ENCODE peak calls at places on chromosomes 3 and 15, in five cellular contexts. One of them, this sample, is unnamed. For H3K9me3, the result is how much of the 10 kb centered on the place peaks cover.

GRCh38 chr3:132456141-132456540 is 38.8 kb downstream of the DNAJC13 start:
- DNase-seq in A549: no peak
- DNase-seq in CD8-positive, alpha-beta memory T cell: no peak
- DNase-seq in H9: no peak
- DNase-seq in psoas muscle: no peak
- DNase-seq in this sample: no peak

GRCh38 chr15:43977072-43977884 is 150.5 kb downstream of the WDR76 start:
- DNase-seq in CD8-positive, alpha-beta memory T cell: no peak
- DNase-seq in H9: no peak
- DNase-seq in psoas muscle: no peak
- DNase-seq in A549: no peak
- DNase-seq in this sample: no peak

GRCh38 chr3:72246685-72247084 is 461.7 kb upstream of the PROK2 start:
- DNase-seq in H9: no peak
- DNase-seq in psoas muscle: no peak
- DNase-seq in CD8-positive, alpha-beta memory T cell: no peak
- DNase-seq in A549: no peak
- DNase-seq in this sample: no peak

GRCh38 chr3:67515778-67516177 is 138.6 kb downstream of the SUCLG2 start:
- DNase-seq in psoas muscle: no peak
- DNase-seq in A549: no peak
- DNase-seq in CD8-positive, alpha-beta memory T cell: no peak
- DNase-seq in H9: peak
- DNase-seq in this sample: no peak

GRCh38 chr3:126270145-126270811 is 86.9 kb downstream of the KLF15 start:
- DNase-seq in CD8-positive, alpha-beta memory T cell: no peak
- DNase-seq in H9: peak
- DNase-seq in psoas muscle: peak
- DNase-seq in A549: no peak
- DNase-seq in this sample: peak

GRCh38 chr15:33985287-33985686 is 17.0 kb downstream of the CHRM5 start:
- DNase-seq in H9: no peak
- DNase-seq in CD8-positive, alpha-beta memory T cell: no peak
- DNase-seq in psoas muscle: no peak
- DNase-seq in A549: peak
- DNase-seq in this sample: no peak

GRCh38 chr3:122921791-122922651 is 105.5 kb downstream of the SEMA5B start:
- DNase-seq in A549: peak
- DNase-seq in psoas muscle: no peak
- DNase-seq in CD8-positive, alpha-beta memory T cell: no peak
- DNase-seq in H9: peak
- DNase-seq in this sample: no peak

GRCh38 chr3:26622634-26623408 is at the start of gene LRRC3B:
- DNase-seq in CD8-positive, alpha-beta memory T cell: no peak
- DNase-seq in psoas muscle: peak
- DNase-seq in H9: peak
- DNase-seq in A549: no peak
- DNase-seq in this sample: no peak

GRCh38 chr3:4825572-4826236 is 153.5 kb upstream of the BHLHE40 start:
- DNase-seq in CD8-positive, alpha-beta memory T cell: no peak
- DNase-seq in psoas muscle: peak
- DNase-seq in H9: no peak
- DNase-seq in A549: peak
- DNase-seq in this sample: peak

GRCh38 chr3:25297667-25298585 is 130.1 kb upstream of the RARB start:
- DNase-seq in H9: no peak
- DNase-seq in A549: no peak
- DNase-seq in psoas muscle: no peak
- DNase-seq in CD8-positive, alpha-beta memory T cell: no peak
- DNase-seq in this sample: no peak

GRCh38 chr3:143484851-143485512 is 363.3 kb downstream of the SLC9A9 start:
- DNase-seq in H9: no peak
- DNase-seq in A549: peak
- DNase-seq in CD8-positive, alpha-beta memory T cell: no peak
- DNase-seq in psoas muscle: no peak
- DNase-seq in this sample: no peak

GRCh38 chr3:183504597-183504996 is 50.9 kb downstream of the KLHL6 start:
- DNase-seq in psoas muscle: no peak
- DNase-seq in CD8-positive, alpha-beta memory T cell: no peak
- DNase-seq in A549: no peak
- DNase-seq in H9: no peak
- DNase-seq in this sample: no peak

GRCh38 chr15:66613743-66614142 is 47.9 kb upstream of the LCTL start:
- DNase-seq in H9: no peak
- DNase-seq in CD8-positive, alpha-beta memory T cell: no peak
- DNase-seq in A549: no peak
- DNase-seq in psoas muscle: no peak
- DNase-seq in this sample: no peak

GRCh38 chr15:56835598-56836275 is 82.7 kb upstream of the TCF12 start:
- DNase-seq in psoas muscle: no peak
- DNase-seq in A549: no peak
- DNase-seq in H9: no peak
- DNase-seq in CD8-positive, alpha-beta memory T cell: no peak
- DNase-seq in this sample: no peak

GRCh38 chr15:73985101-73985873 is 6.8 kb downstream of the STOML1 start:
- DNase-seq in A549: no peak
- DNase-seq in psoas muscle: no peak
- DNase-seq in H9: no peak
- DNase-seq in CD8-positive, alpha-beta memory T cell: no peak
- DNase-seq in this sample: no peak

GRCh38 chr3:187290561-187290960 is 976 bp downstream of the MASP1 start:
- DNase-seq in A549: no peak
- DNase-seq in psoas muscle: no peak
- DNase-seq in CD8-positive, alpha-beta memory T cell: no peak
- DNase-seq in H9: no peak
- DNase-seq in this sample: no peak

GRCh38 chr3:195574497-195575304 is 9.0 kb downstream of the APOD start:
- DNase-seq in H9: no peak
- DNase-seq in A549: no peak
- DNase-seq in psoas muscle: no peak
- DNase-seq in CD8-positive, alpha-beta memory T cell: no peak
- DNase-seq in this sample: no peak

GRCh38 chr3:30658328-30659052 is 52.1 kb downstream of the TGFBR2 start:
- DNase-seq in H9: no peak
- DNase-seq in psoas muscle: no peak
- DNase-seq in CD8-positive, alpha-beta memory T cell: peak
- DNase-seq in A549: peak
- DNase-seq in this sample: no peak

GRCh38 chr15:66424963-66425612 is 38.4 kb downstream of the MAP2K1 start:
- DNase-seq in psoas muscle: no peak
- DNase-seq in H9: no peak
- DNase-seq in A549: no peak
- DNase-seq in CD8-positive, alpha-beta memory T cell: no peak
- DNase-seq in this sample: no peak

GRCh38 chr3:77815467-77815866 is 775.6 kb downstream of the ROBO2 start:
- DNase-seq in CD8-positive, alpha-beta memory T cell: no peak
- DNase-seq in A549: peak
- DNase-seq in H9: peak
- DNase-seq in psoas muscle: no peak
- DNase-seq in this sample: no peak

DNA sequence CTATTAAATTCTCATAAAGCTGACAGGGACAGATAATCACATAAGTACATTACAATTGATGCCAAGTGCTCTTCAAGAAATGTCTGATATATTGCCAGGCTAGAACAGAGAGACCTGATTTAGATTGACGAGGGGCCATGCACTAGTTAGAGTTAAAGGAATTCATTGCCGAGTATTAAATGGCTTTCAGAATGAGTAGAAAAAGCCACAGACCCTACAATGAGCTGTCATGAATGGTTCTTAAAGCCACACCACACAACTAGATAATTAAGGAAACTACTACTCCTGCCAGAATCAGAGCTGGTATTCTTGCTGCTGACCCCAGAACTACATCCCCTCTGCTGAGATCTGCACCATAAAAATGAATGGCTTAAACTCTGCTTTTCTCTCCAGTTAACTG is 250.1 kb upstream of the MME start:
- DNase-seq in psoas muscle: no peak
- DNase-seq in CD8-positive, alpha-beta memory T cell: no peak
- DNase-seq in A549: no peak
- DNase-seq in H9: no peak
- DNase-seq in this sample: no peak
- H3K9me3 ChIP-seq in psoas muscle: under half
- H3K9me3 ChIP-seq in CD8-positive, alpha-beta memory T cell: under half
- H3K9me3 ChIP-seq in A549: under half
- H3K9me3 ChIP-seq in H9: under half
- H3K9me3 ChIP-seq in this sample: under half

GRCh38 chr3:167673221-167673620 is 19.5 kb upstream of the WDR49 start:
- DNase-seq in psoas muscle: no peak
- DNase-seq in CD8-positive, alpha-beta memory T cell: no peak
- DNase-seq in A549: no peak
- DNase-seq in H9: no peak
- DNase-seq in this sample: no peak
- H3K9me3 ChIP-seq in psoas muscle: under half
- H3K9me3 ChIP-seq in CD8-positive, alpha-beta memory T cell: under half
- H3K9me3 ChIP-seq in A549: under half
- H3K9me3 ChIP-seq in H9: under half
- H3K9me3 ChIP-seq in this sample: under half

DNA sequence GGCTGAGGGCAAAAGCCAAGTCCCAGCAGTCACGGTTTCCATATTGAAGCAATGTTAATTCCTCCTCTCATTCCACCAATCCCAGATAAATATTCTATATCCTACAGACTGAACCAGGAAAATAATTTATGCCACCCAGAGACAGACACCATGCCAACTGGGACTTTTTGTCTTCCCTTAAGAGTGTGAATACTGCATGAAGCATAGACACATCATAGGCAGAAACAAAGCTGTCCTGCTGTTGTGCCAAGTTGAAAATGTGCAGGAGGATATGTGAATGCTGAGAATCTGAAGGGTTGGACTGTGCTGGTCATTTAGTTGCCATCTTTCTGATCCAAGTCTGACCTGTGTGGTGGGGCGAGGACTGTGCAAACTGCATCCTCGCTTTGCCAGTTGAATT is 37.7 kb downstream of the RFTN1 start:
- DNase-seq in psoas muscle: no peak
- DNase-seq in H9: no peak
- DNase-seq in A549: no peak
- DNase-seq in CD8-positive, alpha-beta memory T cell: no peak
- DNase-seq in this sample: no peak
- H3K9me3 ChIP-seq in psoas muscle: under half
- H3K9me3 ChIP-seq in H9: under half
- H3K9me3 ChIP-seq in A549: under half
- H3K9me3 ChIP-seq in CD8-positive, alpha-beta memory T cell: under half
- H3K9me3 ChIP-seq in this sample: under half

GRCh38 chr15:98817745-98818144 is 169.4 kb downstream of the IGF1R start:
- DNase-seq in A549: no peak
- DNase-seq in CD8-positive, alpha-beta memory T cell: no peak
- DNase-seq in H9: no peak
- DNase-seq in psoas muscle: no peak
- DNase-seq in this sample: no peak
- H3K9me3 ChIP-seq in A549: under half
- H3K9me3 ChIP-seq in CD8-positive, alpha-beta memory T cell: under half
- H3K9me3 ChIP-seq in H9: under half
- H3K9me3 ChIP-seq in psoas muscle: under half
- H3K9me3 ChIP-seq in this sample: under half

GRCh38 chr3:44596631-44597030 is 11.9 kb downstream of the ZNF660 start:
- DNase-seq in CD8-positive, alpha-beta memory T cell: no peak
- DNase-seq in psoas muscle: no peak
- DNase-seq in A549: no peak
- DNase-seq in H9: no peak
- DNase-seq in this sample: no peak
- H3K9me3 ChIP-seq in CD8-positive, alpha-beta memory T cell: under half
- H3K9me3 ChIP-seq in psoas muscle: under half
- H3K9me3 ChIP-seq in A549: under half
- H3K9me3 ChIP-seq in H9: under half
- H3K9me3 ChIP-seq in this sample: under half

GRCh38 chr3:27723803-27724458 is 1.8 kb upstream of the EOMES start:
- DNase-seq in CD8-positive, alpha-beta memory T cell: no peak
- DNase-seq in H9: no peak
- DNase-seq in psoas muscle: no peak
- DNase-seq in A549: no peak
- DNase-seq in this sample: no peak
- H3K9me3 ChIP-seq in CD8-positive, alpha-beta memory T cell: under half
- H3K9me3 ChIP-seq in H9: under half
- H3K9me3 ChIP-seq in psoas muscle: under half
- H3K9me3 ChIP-seq in A549: under half
- H3K9me3 ChIP-seq in this sample: under half

GRCh38 chr15:82124331-82125263 is 78.8 kb upstream of the MEX3B start:
- DNase-seq in A549: no peak
- DNase-seq in CD8-positive, alpha-beta memory T cell: no peak
- DNase-seq in H9: no peak
- DNase-seq in psoas muscle: no peak
- DNase-seq in this sample: no peak
- H3K9me3 ChIP-seq in A549: under half
- H3K9me3 ChIP-seq in CD8-positive, alpha-beta memory T cell: under half
- H3K9me3 ChIP-seq in H9: under half
- H3K9me3 ChIP-seq in psoas muscle: under half
- H3K9me3 ChIP-seq in this sample: under half

GRCh38 chr3:191646242-191646641 is 185.3 kb downstream of the PYDC2 start:
- DNase-seq in psoas muscle: no peak
- DNase-seq in CD8-positive, alpha-beta memory T cell: no peak
- DNase-seq in H9: no peak
- DNase-seq in A549: no peak
- DNase-seq in this sample: no peak

GRCh38 chr3:191644291-191644690 is 183.3 kb downstream of the PYDC2 start:
- DNase-seq in A549: no peak
- DNase-seq in H9: no peak
- DNase-seq in CD8-positive, alpha-beta memory T cell: no peak
- DNase-seq in psoas muscle: no peak
- DNase-seq in this sample: no peak

GRCh38 chr3:191649626-191650025 is 188.7 kb downstream of the PYDC2 start:
- DNase-seq in A549: no peak
- DNase-seq in H9: no peak
- DNase-seq in psoas muscle: no peak
- DNase-seq in CD8-positive, alpha-beta memory T cell: no peak
- DNase-seq in this sample: no peak

GRCh38 chr3:191648787-191649186 is 187.8 kb downstream of the PYDC2 start:
- DNase-seq in psoas muscle: no peak
- DNase-seq in CD8-positive, alpha-beta memory T cell: no peak
- DNase-seq in H9: no peak
- DNase-seq in A549: no peak
- DNase-seq in this sample: no peak
- H3K9me3 ChIP-seq in psoas muscle: under half
- H3K9me3 ChIP-seq in CD8-positive, alpha-beta memory T cell: under half
- H3K9me3 ChIP-seq in H9: under half
- H3K9me3 ChIP-seq in A549: under half
- H3K9me3 ChIP-seq in this sample: under half

GRCh38 chr15:79914728-79915127 is 17.9 kb upstream of the MTHFS start:
- DNase-seq in H9: no peak
- DNase-seq in CD8-positive, alpha-beta memory T cell: no peak
- DNase-seq in psoas muscle: no peak
- DNase-seq in A549: no peak
- DNase-seq in this sample: no peak

GRCh38 chr15:79919749-79920511 is 23.1 kb upstream of the MTHFS start:
- DNase-seq in H9: peak
- DNase-seq in A549: no peak
- DNase-seq in CD8-positive, alpha-beta memory T cell: no peak
- DNase-seq in psoas muscle: no peak
- DNase-seq in this sample: no peak

GRCh38 chr15:79919090-79919748 is 22.4 kb upstream of the MTHFS start:
- DNase-seq in psoas muscle: no peak
- DNase-seq in A549: no peak
- DNase-seq in H9: peak
- DNase-seq in CD8-positive, alpha-beta memory T cell: no peak
- DNase-seq in this sample: no peak

GRCh38 chr15:79916424-79916823 is 19.6 kb upstream of the MTHFS start:
- DNase-seq in psoas muscle: no peak
- DNase-seq in A549: no peak
- DNase-seq in H9: no peak
- DNase-seq in CD8-positive, alpha-beta memory T cell: no peak
- DNase-seq in this sample: no peak

GRCh38 chr15:79918278-79918677 is 21.5 kb upstream of the MTHFS start:
- DNase-seq in A549: no peak
- DNase-seq in psoas muscle: no peak
- DNase-seq in H9: peak
- DNase-seq in CD8-positive, alpha-beta memory T cell: no peak
- DNase-seq in this sample: no peak
- H3K9me3 ChIP-seq in A549: half or more
- H3K9me3 ChIP-seq in psoas muscle: half or more
- H3K9me3 ChIP-seq in H9: under half
- H3K9me3 ChIP-seq in CD8-positive, alpha-beta memory T cell: under half
- H3K9me3 ChIP-seq in this sample: under half